ENCODE peak calls at places on chromosomes 1 and 21, in eight cellular contexts. X is prostate gland, D is Peyer's patch, B is body of pancreas, W is sigmoid colon, G is adrenal gland, K is IMR-90, V is H1. H is an unnamed sample.

GRCh38 chr1:36446261-36446660 is 4.0 kb downstream of the OSCP1 start:
- DNase-seq in X (no peak), D (no peak), K (no peak), V (peak; percentile 63), B (no peak), W (no peak), G (no peak), H (no peak)

GRCh38 chr1:91844862-91845528 is 41.0 kb downstream of the TGFBR3 start:
- DNase-seq in G (peak; percentile 72), V (no peak), D (no peak), X (peak; percentile 57), B (peak; percentile 41), K (peak; percentile 94), W (peak; percentile 89), H (no peak)

GRCh38 chr1:5889462-5889861 is 102.8 kb downstream of the NPHP4 start:
- DNase-seq in V (no peak), G (no peak), D (no peak), K (no peak), W (no peak), B (no peak), X (no peak), H (no peak)

GRCh38 chr1:229714964-229715603 is 89.0 kb downstream of the URB2 start:
- DNase-seq in G (no peak), K (peak; percentile 18), V (peak; percentile 76), X (peak; percentile 15), D (peak; percentile 38), B (peak; percentile 90), W (no peak), H (peak; percentile 48)

GRCh38 chr1:197982266-197982665 is 65.1 kb downstream of the LHX9 start:
- DNase-seq in K (peak; percentile 5), V (no peak), B (no peak), G (no peak), W (no peak), D (no peak), X (no peak), H (no peak)

GRCh38 chr1:109959974-109960744 is 24.4 kb upstream of the AHCYL1 start:
- DNase-seq in X (no peak), K (peak; percentile 78), V (no peak), W (no peak), G (no peak), D (no peak), B (no peak), H (no peak)

GRCh38 chr1:82919828-82920227 is 1079.1 kb downstream of the TTLL7 start:
- DNase-seq in X (no peak), B (no peak), W (no peak), V (no peak), K (no peak), D (no peak), G (no peak), H (no peak)

GRCh38 chr1:57007948-57008347 is 42.1 kb upstream of the C8B start:
- DNase-seq in D (no peak), K (no peak), B (no peak), V (no peak), W (no peak), X (no peak), G (no peak), H (no peak)

GRCh38 chr21:34544032-34544496 is 32.1 kb upstream of the KCNE1 start:
- DNase-seq in V (peak; percentile 72), K (peak; percentile 75), G (peak; percentile 83), X (peak; percentile 77), D (peak; percentile 35), W (no peak), B (peak; percentile 91), H (peak; percentile 85)

GRCh38 chr1:163346326-163346870 is 24.6 kb downstream of the NUF2 start:
- DNase-seq in K (peak; percentile 41), X (no peak), V (no peak), D (no peak), G (no peak), B (no peak), W (no peak), H (no peak)

GRCh38 chr1:28392027-28392652 is 22.6 kb downstream of the PHACTR4 start:
- DNase-seq in K (peak; percentile 92), X (no peak), W (no peak), G (peak; percentile 44), D (no peak), V (no peak), B (no peak), H (no peak)

GRCh38 chr1:228316589-228317387 is 89.8 kb downstream of the TRIM11 start:
- DNase-seq in V (no peak), W (peak; percentile 59), G (no peak), D (no peak), B (peak; percentile 7), K (no peak), X (no peak), H (no peak)

GRCh38 chr1:94792473-94792875 is 27.7 kb upstream of the SLC44A3 start:
- DNase-seq in W (peak; percentile 68), V (no peak), X (no peak), G (peak; percentile 40), D (peak; percentile 32), B (no peak), K (peak; percentile 67), H (peak; percentile 20)

GRCh38 chr1:180863158-180863775 is 49.4 kb upstream of the KIAA1614 start:
- DNase-seq in V (no peak), K (peak; percentile 68), G (no peak), X (peak; percentile 27), W (no peak), B (peak; percentile 24), D (no peak), H (peak; percentile 11)

GRCh38 chr1:72946901-72947505 is 664.7 kb upstream of the NEGR1 start:
- DNase-seq in D (no peak), W (no peak), G (no peak), X (no peak), K (no peak), B (no peak), V (no peak), H (no peak)

GRCh38 chr1:55813619-55814018 is 598.5 kb upstream of the USP24 start:
- DNase-seq in G (peak; percentile 52), D (peak; percentile 17), V (no peak), K (peak; percentile 82), X (no peak), W (peak; percentile 95), B (peak; percentile 41), H (peak; percentile 56)

GRCh38 chr1:230288641-230289349 is 137.3 kb downstream of the PGBD5 start:
- DNase-seq in V (no peak), G (no peak), X (no peak), W (peak; percentile 29), B (peak; percentile 33), D (no peak), K (peak; percentile 12), H (no peak)

DNA sequence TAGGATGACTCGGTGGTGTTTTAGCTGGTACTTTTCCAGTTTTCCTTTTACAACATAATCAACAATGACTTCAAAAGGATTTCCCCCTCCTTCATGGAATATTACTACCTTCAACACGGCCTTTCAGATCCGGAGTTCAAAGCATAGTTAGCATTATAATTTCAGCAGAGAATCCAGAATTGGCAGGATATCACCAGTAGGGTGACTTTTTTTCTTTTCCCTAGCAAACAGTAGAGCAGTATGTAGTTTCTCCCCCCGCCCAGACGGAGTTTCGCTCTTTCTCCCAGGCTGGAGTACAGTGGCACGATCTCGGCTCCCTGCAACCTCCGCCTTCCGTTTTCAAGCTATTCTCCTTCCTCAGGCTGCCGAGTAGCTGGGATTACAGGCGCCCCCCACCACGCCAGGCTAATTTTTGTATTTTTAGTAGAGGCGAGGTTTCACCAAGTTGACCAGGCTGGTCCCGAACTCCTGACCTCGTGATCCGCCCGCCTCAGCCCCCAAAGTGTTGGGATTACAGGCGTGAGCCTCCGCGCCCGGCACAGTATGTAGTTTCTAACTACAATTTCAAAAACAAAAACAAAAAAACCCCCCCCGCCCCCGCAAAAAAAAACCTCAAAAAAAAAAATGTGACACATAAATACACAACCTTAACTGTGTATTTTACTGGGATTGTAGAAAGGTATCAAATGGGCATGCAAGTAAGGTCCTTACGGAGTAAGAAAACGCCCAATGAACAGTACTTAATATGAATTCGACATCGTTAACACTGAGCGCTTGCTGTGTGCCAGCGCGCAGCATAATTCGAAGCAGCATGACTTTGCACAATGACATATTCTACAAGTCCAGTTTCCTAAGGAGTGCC is 1.5 kb upstream of the COX20 start:
- DNase-seq in B (peak; percentile 65), V (peak; percentile 71), K (peak; percentile 69), X (peak; percentile 42), D (peak; percentile 54), W (peak; percentile 77), G (peak; percentile 65), H (peak; percentile 65)
- TF ChIP-seq POLR2A in B (peak; percentile 23), V (peak; percentile 7), K (peak; percentile 39), X (no peak), D (peak; percentile 17), W (no peak), G (peak; percentile 72), H (no peak)

GRCh38 chr1:119099775-119100174 is 40.7 kb downstream of the WARS2 start:
- DNase-seq in X (no peak), G (no peak), W (no peak), B (no peak), K (peak; percentile 10), V (no peak), D (no peak), H (no peak)

GRCh38 chr1:119103764-119104163 is 36.7 kb downstream of the WARS2 start:
- DNase-seq in D (no peak), V (no peak), G (no peak), X (no peak), B (no peak), W (no peak), K (no peak), H (no peak)

GRCh38 chr1:119101563-119101962 is 38.9 kb downstream of the WARS2 start:
- DNase-seq in B (no peak), X (peak; percentile 43), D (no peak), K (peak; percentile 6), V (no peak), G (no peak), W (peak; percentile 64), H (no peak)

GRCh38 chr1:119097380-119097779 is 43.1 kb downstream of the WARS2 start:
- DNase-seq in X (no peak), W (no peak), D (no peak), G (no peak), K (peak; percentile 64), B (no peak), V (no peak), H (no peak)

GRCh38 chr1:119102051-119102450 is 38.4 kb downstream of the WARS2 start:
- DNase-seq in D (no peak), X (no peak), V (no peak), G (no peak), K (no peak), W (no peak), B (no peak), H (no peak)
- H3K27ac ChIP-seq in D (no peak overlapping the region), X (peak overlapping the region; percentile 56), V (no peak overlapping the region), G (no peak overlapping the region), K (no peak overlapping the region), W (peak overlapping the region; percentile 70), B (no peak overlapping the region), H (no peak overlapping the region)

DNA sequence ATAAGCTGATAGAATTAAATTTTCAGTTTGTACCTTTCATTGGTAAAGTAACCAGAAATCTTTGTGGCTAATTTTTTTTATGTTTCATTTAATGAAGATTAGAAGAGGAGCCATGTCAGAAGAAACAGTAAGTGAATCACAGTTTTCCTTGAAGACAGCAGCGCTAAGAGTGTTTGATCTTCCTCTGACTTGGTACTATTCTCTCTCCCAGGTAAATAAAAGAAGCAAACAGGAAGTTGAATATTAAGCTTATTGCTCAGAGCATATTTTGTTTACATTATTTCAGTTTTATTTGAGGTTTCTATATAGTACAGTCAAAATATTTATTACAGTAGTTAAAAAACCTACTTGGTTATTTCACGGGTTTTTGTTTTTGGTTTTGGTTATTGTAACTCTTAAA is 3.7 kb downstream of the MIGA1 start:
- DNase-seq in D (no peak), B (no peak), G (no peak), V (no peak), X (no peak), W (no peak), K (no peak), H (no peak)
- TF ChIP-seq CTCF in D (no peak), B (no peak), G (no peak), V (no peak), X (no peak), W (no peak), K (no peak), H (no peak)

GRCh38 chr1:160539896-160540858 is 17.1 kb upstream of the SLAMF6 start:
- DNase-seq in V (no peak), K (no peak), G (no peak), B (peak; percentile 40), W (no peak), X (no peak), D (peak; percentile 75), H (peak; percentile 64)
- TF ChIP-seq POLR2A in V (no peak), K (no peak), G (no peak), B (no peak), W (no peak), X (no peak), D (no peak), H (no peak)